ENCODE peak calls at places on chromosomes 16 and 17, in seven cellular contexts. X is aorta, B is lung, F is spleen, T is adrenal gland, D is body of pancreas, H is SJSA1. V is an unnamed sample.
A peak's percentile ranks its signal among the peaks of the same experiment; 100 is the strongest.

GRCh38 chr16:50548659-50549560 is 714 bp downstream of the NKD1 start:
- DNase-seq in T (no peak), B (no peak), D (peak; percentile 40), F (peak; percentile 89), X (no peak), H (no peak), V (peak; percentile 38)

GRCh38 chr17:78132086-78132676 is 1.6 kb downstream of the TMC8 start:
- DNase-seq in D (peak; percentile 51), B (peak; percentile 59), F (peak; percentile 97), T (no peak), H (no peak), X (peak; percentile 54), V (peak; percentile 63)

GRCh38 chr16:75732871-75733270 is 6.6 kb upstream of the CPHXL start:
- DNase-seq in X (no peak), H (no peak), D (no peak), F (no peak), B (no peak), T (no peak), V (no peak)

GRCh38 chr17:14736631-14737030 is 435.8 kb downstream of the HS3ST3B1 start:
- DNase-seq in H (no peak), F (no peak), T (no peak), B (no peak), D (no peak), X (no peak), V (no peak)

GRCh38 chr16:1338119-1338730 is 4.8 kb downstream of the BAIAP3 start:
- DNase-seq in D (peak; percentile 73), T (no peak), X (no peak), F (no peak), H (no peak), B (no peak), V (peak; percentile 78)

GRCh38 chr16:22132801-22133200 is 29.5 kb upstream of the SDR42E2 start:
- DNase-seq in B (no peak), T (no peak), H (no peak), D (no peak), F (no peak), X (no peak), V (no peak)

GRCh38 chr17:75872434-75873351 is 5.7 kb downstream of the TRIM47 start:
- DNase-seq in D (peak; percentile 81), H (peak; percentile 88), B (peak; percentile 71), F (peak; percentile 86), X (peak; percentile 94), T (peak; percentile 92), V (peak; percentile 76)

GRCh38 chr17:62876664-62877411 is 68.7 kb upstream of the MARCHF10 start:
- DNase-seq in T (no peak), B (no peak), F (no peak), D (no peak), X (no peak), H (no peak), V (no peak)

GRCh38 chr17:17077101-17077500 is 34.8 kb downstream of the MPRIP start:
- DNase-seq in H (no peak), X (no peak), F (peak; percentile 16), T (no peak), D (no peak), B (no peak), V (no peak)

GRCh38 chr17:56978441-56979090 is 635 bp downstream of the SCPEP1 start:
- DNase-seq in F (no peak), H (no peak), B (no peak), T (peak; percentile 38), X (no peak), D (no peak), V (no peak)

GRCh38 chr17:29592850-29593545 is at the start of gene ANKRD13B:
- DNase-seq in F (peak; percentile 90), D (peak; percentile 43), H (no peak), T (no peak), B (no peak), X (peak; percentile 72), V (no peak)

GRCh38 chr17:10046786-10047609 is 141.9 kb upstream of the RCVRN start:
- DNase-seq in H (no peak), B (no peak), F (no peak), D (no peak), X (no peak), T (no peak), V (no peak)

GRCh38 chr16:65120811-65121721 is 797 bp downstream of the CDH11 start:
- DNase-seq in X (peak; percentile 51), B (no peak), F (peak; percentile 69), D (no peak), H (peak; percentile 45), T (peak; percentile 22), V (no peak)

DNA sequence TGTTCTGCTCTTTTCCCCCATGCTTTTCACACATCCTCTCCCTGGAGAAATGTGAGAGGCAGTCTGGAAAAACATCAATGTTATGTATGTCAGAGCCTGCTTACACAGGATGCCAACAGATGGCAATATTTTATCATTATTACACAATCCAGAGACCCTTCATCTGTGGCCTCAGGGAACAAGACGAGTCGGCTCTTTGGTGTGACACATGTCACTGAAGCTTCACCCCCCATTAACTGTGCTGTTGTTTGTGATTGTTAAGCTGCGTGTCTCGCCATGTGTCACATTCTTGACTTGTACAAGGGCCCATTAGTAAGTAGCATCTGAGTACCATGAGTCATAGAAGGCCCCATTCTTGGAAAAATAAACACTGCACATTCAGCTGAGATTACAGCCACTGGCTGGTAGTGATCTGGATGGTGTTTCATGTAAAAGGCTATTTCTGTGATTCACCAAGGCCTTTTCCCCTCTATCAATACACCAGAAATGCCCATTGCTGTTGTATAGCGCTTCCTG is 682.1 kb upstream of the SOX9 start:
- DNase-seq in X (no peak), H (peak; percentile 91), D (peak; percentile 34), B (peak; percentile 45), F (no peak), T (no peak), V (no peak)
- H3K27ac ChIP-seq in X (no peak overlapping the region), H (peak overlapping the region; percentile 70), D (no peak overlapping the region), B (no peak overlapping the region), F (no peak overlapping the region), T (no peak overlapping the region), V (no peak overlapping the region)

DNA sequence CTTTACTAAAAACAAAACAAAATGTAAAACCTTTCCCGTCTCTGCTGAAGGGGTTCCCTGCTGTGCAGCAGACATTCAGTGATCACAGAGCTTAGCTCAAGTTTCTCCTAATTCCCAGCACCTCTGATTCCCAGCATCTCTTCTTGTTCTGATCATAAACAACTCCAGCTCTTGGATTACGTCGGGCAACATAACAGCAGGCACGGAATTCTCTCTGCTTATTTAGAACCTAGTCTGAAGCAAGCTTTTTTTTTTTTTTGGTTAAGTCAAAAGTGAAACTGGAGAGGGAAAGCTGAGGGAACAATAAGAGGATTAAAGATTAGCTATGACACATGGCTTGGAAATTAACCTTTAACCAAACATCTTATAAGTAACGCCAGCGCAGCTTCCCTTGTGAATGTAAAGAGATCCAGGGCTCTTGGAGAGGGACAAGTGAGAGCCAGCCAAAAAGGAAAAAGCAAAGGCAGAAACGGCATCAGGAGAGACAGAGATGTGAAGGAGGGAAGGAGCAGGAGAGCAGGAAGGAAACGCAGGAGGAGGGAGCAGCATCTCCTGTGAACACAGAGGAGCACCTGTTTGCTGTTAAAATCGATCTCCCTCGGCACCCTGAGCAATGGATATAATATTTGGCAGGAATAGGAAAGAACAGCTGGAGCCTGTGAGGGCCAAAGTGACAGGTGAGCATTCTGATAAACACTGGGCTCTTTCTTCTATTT is at the start of gene BCO1:
- DNase-seq in T (no peak), D (peak; percentile 66), B (peak; percentile 29), F (peak; percentile 11), H (no peak), X (no peak), V (peak; percentile 56)
- H3K27ac ChIP-seq in T (no peak within 1 kb of the TSS), D (peak within 1 kb of the TSS; percentile 89), B (peak within 1 kb of the TSS; percentile 87), F (no peak within 1 kb of the TSS), H (peak within 1 kb of the TSS; percentile 6), X (no peak within 1 kb of the TSS), V (peak within 1 kb of the TSS; percentile 84)

DNA sequence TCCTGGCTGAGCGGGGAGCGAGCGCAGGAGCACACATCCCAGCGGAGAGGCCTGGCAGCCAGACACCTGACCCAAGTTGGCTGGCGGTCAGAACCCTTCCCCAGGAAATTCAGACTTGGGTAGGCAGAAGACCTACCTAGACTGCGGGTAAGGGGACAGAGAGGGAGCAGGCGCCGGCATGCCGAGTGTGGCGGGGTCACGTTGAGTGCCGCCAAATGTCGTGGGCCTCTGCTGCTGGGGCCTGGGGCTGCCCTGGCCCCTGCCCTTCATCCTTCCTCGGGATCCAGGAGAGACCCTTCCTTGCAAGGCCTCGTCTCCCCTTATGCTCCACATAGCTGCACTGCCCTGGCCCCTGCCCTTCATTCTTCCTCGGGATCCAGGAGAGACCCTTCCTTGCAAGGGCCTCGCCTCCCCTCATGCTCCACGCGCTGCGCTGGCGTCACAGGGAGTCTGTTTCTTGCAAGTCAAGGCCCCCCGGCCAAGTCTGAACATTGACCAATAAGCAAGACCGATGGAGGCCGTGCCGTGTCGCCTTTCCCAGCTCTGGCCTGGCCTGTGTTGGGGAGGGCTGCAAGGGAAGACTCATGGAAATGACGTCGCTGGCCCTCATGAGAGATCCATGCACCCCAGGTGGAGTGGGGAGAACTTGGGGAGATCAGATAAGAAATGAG is 47.8 kb downstream of the MGAT5B start:
- DNase-seq in X (peak; percentile 18), T (no peak), H (no peak), B (no peak), D (no peak), F (no peak), V (no peak)
- H3K27ac ChIP-seq in X (no peak overlapping the region), T (no peak overlapping the region), H (no peak overlapping the region), B (no peak overlapping the region), D (no peak overlapping the region), F (no peak overlapping the region), V (no peak overlapping the region)

GRCh38 chr17:49510059-49510719 is 15.1 kb downstream of the NGFR start:
- DNase-seq in B (no peak), D (no peak), T (no peak), H (no peak), X (no peak), F (no peak), V (no peak)

GRCh38 chr17:49508891-49509587 is 13.9 kb downstream of the NGFR start:
- DNase-seq in H (no peak), D (no peak), T (no peak), B (no peak), X (no peak), F (no peak), V (no peak)

GRCh38 chr17:49506282-49506681 is 11.2 kb downstream of the NGFR start:
- DNase-seq in B (no peak), F (no peak), X (no peak), D (no peak), H (no peak), T (no peak), V (no peak)

GRCh38 chr17:49509588-49509917 is 14.5 kb downstream of the NGFR start:
- DNase-seq in X (no peak), H (no peak), B (no peak), T (no peak), D (no peak), F (no peak), V (no peak)

DNA sequence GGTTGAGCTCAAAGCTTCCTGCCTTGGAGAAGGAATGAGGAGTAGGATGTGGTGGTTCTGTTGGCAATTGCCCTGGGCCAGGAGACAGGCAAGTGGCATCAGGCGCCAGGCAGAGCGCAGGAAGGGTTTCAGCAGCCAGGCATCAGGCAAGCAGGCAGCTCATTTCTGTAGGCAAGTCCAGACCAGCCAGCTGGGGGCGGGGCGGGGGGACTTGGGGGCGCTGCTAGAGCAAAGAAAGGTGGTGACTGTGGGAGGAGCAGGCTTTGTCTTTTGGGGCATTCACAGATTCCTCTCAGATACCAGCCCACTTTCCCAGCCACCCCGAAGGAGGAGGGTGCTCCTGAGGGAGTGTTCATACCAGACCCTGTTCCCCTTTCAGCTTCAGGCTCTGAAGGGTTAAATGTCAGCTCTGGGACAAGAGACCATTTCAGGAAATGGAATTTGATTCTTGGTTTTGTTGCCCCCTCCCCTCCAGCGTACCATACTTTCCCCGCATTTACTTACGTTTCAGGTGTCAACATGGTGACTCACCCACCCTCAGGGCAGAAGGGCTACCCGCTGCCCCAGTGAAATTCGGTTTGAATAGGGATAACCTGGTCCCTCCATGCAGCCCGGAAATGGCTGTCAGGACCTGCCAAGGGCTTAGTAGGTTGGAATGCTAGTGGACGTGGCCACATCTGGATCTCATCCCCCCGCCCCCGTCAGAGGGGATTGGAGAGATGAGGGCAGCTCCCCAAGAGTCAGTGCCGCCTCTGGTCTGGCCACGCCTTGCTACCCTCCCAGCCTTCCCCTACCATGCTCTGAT is 13.2 kb downstream of the NGFR start:
- DNase-seq in F (no peak), D (no peak), T (no peak), B (no peak), H (no peak), X (peak; percentile 42), V (no peak)
- H3K27ac ChIP-seq in F (no peak overlapping the region), D (no peak overlapping the region), T (no peak overlapping the region), B (no peak overlapping the region), H (no peak overlapping the region), X (no peak overlapping the region), V (no peak overlapping the region)

V was measured in stomach.